ENCODE peak calls at places on chromosomes 5 and 9, in five cellular contexts. D is colonic mucosa, G is Calu3, E is OCI-LY7, Y is A549. M is an unnamed sample.

GRCh38 chr9:131278421-131279111 is 2.3 kb upstream of the FAM78A start:
- DNase-seq in E (no peak), D (no peak), G (no peak), Y (no peak), M (no peak)

GRCh38 chr5:157388148-157388547 is 71.9 kb upstream of the NIPAL4 start:
- DNase-seq in D (no peak), E (no peak), G (no peak), Y (no peak), M (no peak)

GRCh38 chr5:10295619-10296326 is 11.9 kb downstream of the CMBL start:
- DNase-seq in G (no peak), Y (no peak), E (no peak), D (no peak), M (no peak)

GRCh38 chr9:14096182-14096922 is 217.6 kb downstream of the NFIB start:
- DNase-seq in E (no peak), Y (peak), G (peak), D (no peak), M (no peak)

GRCh38 chr9:106621299-106621920 is 241.6 kb upstream of the ZNF462 start:
- DNase-seq in E (no peak), Y (no peak), G (no peak), D (no peak), M (no peak)

GRCh38 chr9:116482740-116483139 is 204.4 kb upstream of the TRIM32 start:
- DNase-seq in G (no peak), E (no peak), Y (no peak), D (no peak), M (no peak)

GRCh38 chr5:150603491-150603890 is 37.0 kb upstream of the SYNPO start:
- DNase-seq in E (no peak), Y (no peak), D (no peak), G (no peak), M (no peak)

GRCh38 chr5:55421074-55421529 is 113.3 kb downstream of the MTREX start:
- DNase-seq in E (no peak), D (no peak), Y (no peak), G (no peak), M (peak)

GRCh38 chr5:119331566-119332095 is 24.2 kb upstream of the TNFAIP8 start:
- DNase-seq in D (no peak), Y (no peak), G (no peak), E (no peak), M (no peak)

GRCh38 chr5:132063090-132063911 is 2.8 kb downstream of the IL3 start:
- DNase-seq in E (peak), Y (peak), D (peak), G (peak), M (peak)

GRCh38 chr5:82674718-82675117 is 396.6 kb upstream of the RPS23 start:
- DNase-seq in Y (no peak), G (no peak), D (no peak), E (no peak), M (no peak)

GRCh38 chr5:150661086-150661485 is at the start of gene MYOZ3:
- DNase-seq in D (no peak), E (no peak), Y (no peak), G (no peak), M (no peak)

GRCh38 chr5:100270323-100270771 is 264.8 kb upstream of the FAM174A start:
- DNase-seq in D (no peak), E (no peak), G (no peak), Y (no peak), M (no peak)

GRCh38 chr5:4245076-4245475 is 649.4 kb downstream of the IRX1 start:
- DNase-seq in G (no peak), E (no peak), Y (no peak), D (no peak), M (no peak)

GRCh38 chr9:111016046-111017026 is 21.9 kb downstream of the LPAR1 start:
- DNase-seq in G (no peak), D (no peak), Y (no peak), E (no peak), M (no peak)

GRCh38 chr5:135053278-135053677 is 19.2 kb upstream of the PITX1 start:
- DNase-seq in G (no peak), E (peak), Y (no peak), D (no peak), M (peak)

GRCh38 chr9:137970686-137971476 is 93.3 kb downstream of the CACNA1B start:
- DNase-seq in Y (no peak), G (no peak), E (no peak), D (no peak), M (no peak)

GRCh38 chr5:40385544-40385943 is 294.2 kb upstream of the PTGER4 start:
- DNase-seq in G (peak), D (no peak), E (no peak), Y (no peak), M (no peak)

GRCh38 chr9:115913666-115914065 is 239.9 kb upstream of the PAPPA start:
- DNase-seq in D (no peak), E (no peak), G (no peak), Y (no peak), M (no peak)

GRCh38 chr5:78829811-78830499 is 155.2 kb downstream of the ARSB start:
- DNase-seq in Y (no peak), G (no peak), D (peak), E (no peak), M (no peak)

GRCh38 chr5:31717586-31717985 is 78.7 kb downstream of the PDZD2 start:
- DNase-seq in D (no peak), G (no peak), E (no peak), Y (no peak), M (no peak)
- TF ChIP-seq CTCF in D (no peak), G (no peak), E (no peak), Y (no peak), M (no peak)

GRCh38 chr9:98484218-98484617 is 224.5 kb downstream of the GABBR2 start:
- DNase-seq in D (no peak), Y (no peak), E (no peak), G (no peak), M (no peak)
- TF ChIP-seq CTCF in D (no peak), Y (no peak), E (no peak), G (no peak), M (no peak)

GRCh38 chr9:1732670-1733069 is 282.5 kb upstream of the SMARCA2 start:
- DNase-seq in Y (no peak), D (no peak), E (peak), G (no peak), M (no peak)

GRCh38 chr9:1722404-1722803 is 292.7 kb upstream of the SMARCA2 start:
- DNase-seq in Y (no peak), D (no peak), E (no peak), G (no peak), M (no peak)

GRCh38 chr9:1723616-1724015 is 291.5 kb upstream of the SMARCA2 start:
- DNase-seq in D (no peak), G (no peak), E (no peak), Y (no peak), M (no peak)

GRCh38 chr9:1729631-1730030 is 285.5 kb upstream of the SMARCA2 start:
- DNase-seq in Y (no peak), G (no peak), D (no peak), E (no peak), M (no peak)

DNA sequence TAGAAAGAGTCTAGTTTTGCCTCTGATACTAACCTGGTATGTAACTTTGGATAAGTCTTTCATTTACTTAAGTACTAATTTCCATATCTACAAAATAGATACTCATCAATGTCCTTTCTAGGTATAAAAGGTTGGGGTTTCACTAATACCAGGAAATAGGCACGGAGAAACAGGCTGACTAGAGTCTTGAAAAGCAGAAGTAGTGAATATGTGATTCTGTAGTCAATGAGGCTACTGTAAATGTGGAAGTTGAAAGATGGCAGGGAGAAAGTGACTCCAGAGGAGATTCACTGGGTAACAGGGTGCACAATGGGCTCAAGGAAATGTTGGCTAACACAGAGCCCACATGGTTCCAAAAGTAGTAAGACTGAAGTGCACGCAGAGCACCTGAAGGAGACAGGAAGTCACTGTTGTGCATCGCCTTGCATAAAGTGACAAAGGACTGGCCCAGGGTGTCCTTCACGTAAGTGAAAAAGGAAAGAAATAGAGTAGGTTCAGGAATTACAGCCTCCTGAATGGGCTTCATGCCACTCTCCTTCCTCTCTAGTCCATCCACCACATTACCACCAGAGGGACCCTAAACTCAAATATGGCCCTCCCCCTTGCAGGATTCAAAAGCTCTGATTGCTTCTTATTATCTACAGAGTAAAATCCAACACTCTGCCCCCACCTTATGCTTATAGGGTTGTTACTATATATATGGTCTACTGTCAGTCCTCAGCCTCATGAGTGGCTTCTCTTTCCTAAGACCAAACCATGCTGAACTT is 288.0 kb upstream of the SMARCA2 start:
- DNase-seq in D (no peak), E (no peak), G (no peak), Y (no peak), M (no peak)
- TF ChIP-seq CTCF in D (no peak), E (peak), G (no peak), Y (no peak), M (peak)

GRCh38 chr9:133351908-133352634 is 4.1 kb downstream of the RPL7A start:
- DNase-seq in Y (peak), D (peak), G (peak), E (peak), M (peak)
- TF ChIP-seq CTCF in Y (peak), D (peak), G (peak), E (peak), M (peak)

M was measured in GM10248.